ENCODE peak calls at places on chromosomes 11 and 22, in eight cellular contexts. C, P, A, X, M, S, O and Q are unnamed samples.

GRCh38 chr22:49617264-49617663 is 210.4 kb downstream of the BRD1 start:
- DNase-seq in S (peak), X (no peak), P (no peak), O (no peak), C (no peak), A (no peak), M (no peak), Q (no peak)

GRCh38 chr22:45960477-45961386 is 16.2 kb downstream of the WNT7B start:
- DNase-seq in P (no peak), A (no peak), X (no peak), S (no peak), C (no peak), O (no peak), M (no peak), Q (no peak)

GRCh38 chr11:130947058-130947457 is 30.8 kb upstream of the SNX19 start:
- DNase-seq in O (no peak), A (no peak), P (no peak), M (no peak), S (no peak), C (no peak), X (no peak), Q (no peak)

GRCh38 chr22:41831383-41831782 is 1.5 kb upstream of the SREBF2 start:
- DNase-seq in S (no peak), M (peak), O (no peak), P (peak), X (no peak), A (no peak), C (no peak), Q (peak)

GRCh38 chr11:3934658-3935057 is 79.2 kb downstream of the STIM1 start:
- DNase-seq in X (no peak), A (no peak), M (no peak), S (no peak), P (no peak), C (no peak), O (no peak), Q (no peak)

GRCh38 chr11:128586689-128587088 is 669 bp downstream of the ETS1 start:
- DNase-seq in X (no peak), A (no peak), S (no peak), M (no peak), P (no peak), C (no peak), O (no peak), Q (no peak)

GRCh38 chr11:82682003-82682751 is 51.5 kb downstream of the FAM181B start:
- DNase-seq in P (peak), A (peak), M (peak), S (peak), C (peak), O (no peak), X (no peak), Q (no peak)

GRCh38 chr11:47433991-47434786 is 8.0 kb upstream of the PSMC3 start:
- DNase-seq in S (no peak), M (peak), O (no peak), X (no peak), A (no peak), P (peak), C (peak), Q (no peak)

GRCh38 chr11:72202571-72202970 is 10.6 kb downstream of the FOLR1 start:
- DNase-seq in X (no peak), C (no peak), M (no peak), P (no peak), O (no peak), S (no peak), A (no peak), Q (no peak)

GRCh38 chr11:8760896-8761295 is 78.3 kb downstream of the RPL27A start:
- DNase-seq in P (no peak), S (no peak), A (no peak), C (no peak), O (no peak), X (no peak), M (no peak), Q (no peak)

DNA sequence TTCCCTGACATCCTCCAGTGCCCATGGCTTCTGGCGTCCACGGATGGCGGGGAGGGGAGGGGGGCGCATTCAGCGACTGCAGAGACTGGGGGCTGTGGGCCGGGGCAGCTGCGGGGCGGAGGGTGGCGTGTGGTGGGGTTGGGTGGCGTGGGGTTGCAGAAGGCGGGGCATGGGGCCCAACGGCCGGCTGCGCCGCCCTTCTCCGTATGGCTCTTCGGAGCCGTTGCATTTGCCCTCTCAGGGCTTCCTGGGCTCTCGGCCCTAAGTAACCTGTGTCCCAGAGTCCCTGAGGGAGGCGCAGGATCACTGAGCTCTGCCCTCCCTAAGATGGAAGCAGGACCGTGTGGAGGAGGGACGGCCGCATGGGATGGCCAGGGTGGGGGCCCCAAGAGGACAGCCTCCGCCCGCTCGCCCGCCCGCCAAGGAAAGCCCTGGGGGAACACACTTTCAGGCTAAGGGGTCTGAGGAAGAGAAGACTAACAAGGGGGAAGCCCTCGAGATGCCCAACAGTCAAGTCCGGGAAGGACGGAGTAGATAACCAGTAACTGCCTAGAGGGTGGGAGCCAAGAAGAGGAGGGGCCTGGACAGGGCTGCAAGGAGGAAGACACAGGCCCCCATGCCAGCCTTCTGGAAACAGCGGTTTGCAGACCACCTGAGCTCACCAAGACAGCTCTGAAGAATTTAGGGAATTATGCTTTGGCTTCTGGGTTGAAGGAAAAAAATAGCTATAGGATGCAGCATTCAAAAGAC is 9.2 kb upstream of the AIFM3 start:
- DNase-seq in C (no peak), M (peak), S (peak), O (no peak), P (peak), A (peak), X (no peak), Q (peak)
- TF ChIP-seq CTCF in C (no peak), M (no peak), S (no peak), O (no peak), P (no peak), A (no peak), X (no peak), Q (no peak)

DNA sequence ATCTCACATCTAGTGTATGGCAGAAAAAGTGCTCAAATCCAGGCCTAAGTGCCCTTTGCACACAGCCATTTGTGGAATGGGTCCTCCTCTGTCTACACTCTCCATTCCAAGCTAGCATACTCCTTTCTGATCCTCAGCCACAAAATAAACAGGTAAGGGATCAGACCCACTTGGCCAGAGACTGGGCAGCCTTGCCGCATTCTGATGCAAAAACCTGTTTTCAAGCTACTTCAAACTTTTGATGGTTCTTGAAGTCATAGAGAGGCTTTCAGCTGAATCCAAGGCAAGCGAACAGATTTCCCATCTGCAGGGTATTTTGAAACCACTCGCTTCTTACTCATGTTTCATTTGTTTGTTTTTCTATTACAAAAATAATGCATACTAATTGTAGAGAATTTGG is 136.6 kb upstream of the NAV2 start:
- DNase-seq in C (no peak), S (no peak), M (peak), O (no peak), X (no peak), A (no peak), P (peak), Q (no peak)
- TF ChIP-seq CTCF in C (no peak), S (no peak), M (no peak), O (no peak), X (no peak), A (no peak), P (no peak), Q (no peak)

GRCh38 chr11:560305-561147 is at the start of the genes LMNTD2 and RASSF7:
- DNase-seq in X (peak), O (peak), A (peak), S (peak), C (no peak), P (peak), M (peak), Q (peak)

GRCh38 chr11:558503-558902 is 2.0 kb downstream of the LMNTD2 start:
- DNase-seq in S (no peak), C (no peak), M (no peak), X (no peak), A (no peak), P (no peak), O (no peak), Q (no peak)

GRCh38 chr11:557328-558132 is 3.0 kb downstream of the LMNTD2 start:
- DNase-seq in M (no peak), P (no peak), A (no peak), X (no peak), C (no peak), O (no peak), S (no peak), Q (no peak)

GRCh38 chr11:559712-560304 is 730 bp downstream of the LMNTD2 start:
- DNase-seq in A (no peak), O (no peak), P (no peak), C (no peak), M (no peak), X (no peak), S (peak), Q (no peak)

DNA sequence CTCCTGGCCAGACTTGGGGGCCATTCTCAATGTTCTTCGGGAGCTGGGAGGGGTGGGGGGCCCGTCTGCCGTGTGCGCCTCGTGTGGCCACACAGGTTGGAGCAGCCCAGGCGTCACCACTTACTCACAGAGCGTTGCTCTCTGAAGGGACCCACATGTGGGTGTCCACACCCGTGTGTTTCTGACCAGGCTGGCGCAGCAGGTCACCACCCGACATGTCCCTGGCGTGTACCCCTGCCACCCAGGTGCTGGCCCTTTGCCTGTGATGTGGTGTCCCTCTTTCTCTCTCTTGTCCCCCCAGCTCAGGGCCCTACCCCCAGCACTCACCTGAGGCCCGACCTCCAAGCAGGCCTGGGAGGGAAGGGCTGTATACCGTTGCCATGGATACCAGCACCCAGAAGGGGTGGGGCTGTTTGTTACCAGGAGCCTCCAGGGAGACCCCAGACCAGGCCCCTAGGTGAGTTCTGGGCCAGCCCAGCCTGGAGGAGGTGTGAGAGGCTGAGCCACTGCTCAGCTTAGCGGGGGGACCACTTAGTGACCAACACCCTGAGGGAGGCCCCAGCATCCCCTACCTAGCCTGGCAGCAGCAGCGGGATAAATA is 1.4 kb downstream of the LMNTD2 start:
- DNase-seq in O (no peak), S (no peak), C (no peak), X (no peak), M (no peak), P (no peak), A (no peak), Q (no peak)
- TF ChIP-seq CTCF in O (no peak), S (no peak), C (no peak), X (no peak), M (no peak), P (no peak), A (no peak), Q (no peak)

DNA sequence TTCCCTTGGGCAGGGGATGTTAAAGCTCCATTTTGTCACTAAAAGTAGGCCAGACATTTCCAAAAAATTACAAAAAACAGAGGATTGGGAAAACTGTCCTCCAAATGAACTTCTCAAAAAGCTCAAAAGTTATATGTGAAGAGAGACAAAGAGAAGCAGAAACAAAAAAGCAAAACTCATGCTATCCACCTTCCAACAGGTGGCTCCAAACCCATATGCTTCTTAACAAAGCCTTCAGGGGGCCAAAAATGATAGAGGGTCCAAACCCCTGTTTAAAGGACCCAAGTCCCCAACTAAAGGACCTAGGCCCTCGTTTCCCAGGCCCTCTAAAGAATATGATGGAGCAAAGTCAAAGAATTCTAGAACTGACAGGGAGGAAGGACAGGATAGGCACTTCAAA is 146.7 kb downstream of the AASDHPPT start:
- DNase-seq in S (no peak), A (no peak), O (no peak), C (no peak), P (no peak), M (no peak), X (no peak), Q (no peak)
- TF ChIP-seq CTCF in S (no peak), A (peak), O (no peak), C (no peak), P (no peak), M (no peak), X (no peak), Q (no peak)

GRCh38 chr11:125887373-125888324 is at the start of gene HYLS1:
- DNase-seq in X (peak), O (peak), A (peak), C (peak), S (peak), P (peak), M (peak), Q (peak)
- TF ChIP-seq CTCF in X (peak), O (no peak), A (peak), C (no peak), S (no peak), P (peak), M (peak), Q (no peak)

DNA sequence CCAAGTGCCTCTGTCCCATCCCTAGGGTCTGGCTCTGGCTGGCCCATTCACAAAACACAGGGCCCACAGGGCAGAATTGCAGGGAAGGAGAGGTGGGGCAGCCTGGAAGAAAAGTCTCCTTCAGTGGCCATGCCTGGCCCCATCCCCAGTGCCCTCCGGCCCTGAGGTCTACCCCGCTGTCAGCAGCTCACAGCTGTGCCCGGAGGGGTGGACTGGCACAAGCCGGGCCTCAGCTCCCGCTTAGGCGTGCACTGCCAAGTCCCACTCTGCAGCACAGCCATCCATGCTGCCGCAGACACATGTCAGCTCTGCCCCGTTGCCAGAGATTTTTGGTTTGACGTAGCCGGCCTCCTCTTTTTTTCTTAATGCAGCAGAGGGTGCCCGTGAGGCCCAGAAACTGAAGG is 3.9 kb upstream of the SCN2B start:
- DNase-seq in X (peak), O (no peak), A (peak), M (peak), P (no peak), S (peak), C (no peak), Q (peak)
- TF ChIP-seq CTCF in X (no peak), O (no peak), A (peak), M (no peak), P (no peak), S (no peak), C (no peak), Q (no peak)

GRCh38 chr22:42930810-42931420 is 73.8 kb upstream of the ARFGAP3 start:
- DNase-seq in A (no peak), O (no peak), M (peak), C (no peak), P (peak), X (no peak), S (no peak), Q (no peak)

GRCh38 chr22:42931421-42932196 is 74.5 kb upstream of the ARFGAP3 start:
- DNase-seq in C (no peak), P (peak), M (peak), S (no peak), O (no peak), A (no peak), X (no peak), Q (peak)

GRCh38 chr22:42928969-42929837 is 72.1 kb upstream of the ARFGAP3 start:
- DNase-seq in X (no peak), P (peak), M (peak), S (no peak), A (no peak), C (no peak), O (no peak), Q (no peak)

GRCh38 chr22:42927966-42928365 is 70.9 kb upstream of the ARFGAP3 start:
- DNase-seq in P (no peak), X (no peak), M (no peak), A (no peak), S (no peak), C (no peak), O (no peak), Q (no peak)

DNA sequence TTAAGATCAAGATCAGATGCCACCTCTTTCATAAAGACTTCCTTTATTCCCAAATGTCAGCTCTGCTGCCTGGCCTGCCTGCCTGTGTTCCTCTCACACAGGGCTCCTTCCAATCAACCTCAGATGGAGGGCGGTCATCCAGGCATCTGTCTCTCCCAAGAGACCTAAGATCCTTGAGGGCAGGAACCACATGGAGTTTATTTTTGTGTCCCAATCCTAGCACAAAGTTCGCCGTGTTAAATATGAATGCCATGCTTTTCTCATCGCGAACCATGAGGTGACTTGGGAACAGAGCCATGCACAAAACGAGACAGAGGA is 72.7 kb upstream of the ARFGAP3 start:
- DNase-seq in M (peak), S (no peak), X (no peak), A (no peak), O (no peak), C (no peak), P (no peak), Q (no peak)
- TF ChIP-seq CTCF in M (no peak), S (no peak), X (no peak), A (no peak), O (no peak), C (no peak), P (no peak), Q (no peak)

GRCh38 chr11:10246991-10247390 is 47.0 kb downstream of the SBF2 start:
- DNase-seq in A (no peak), X (no peak), P (peak), O (no peak), S (no peak), M (no peak), C (no peak), Q (no peak)
- TF ChIP-seq CTCF in A (no peak), X (no peak), P (no peak), O (no peak), S (no peak), M (no peak), C (no peak), Q (no peak)